ENCODE peak calls at places on chromosomes 16 and 17, in four cellular contexts. V is esophagus squamous epithelium, S is AG10803, Z is GM23338. I is an unnamed sample.

GRCh38 chr16:85436636-85437160 is 176.4 kb upstream of the GSE1 start:
- DNase-seq in S (no peak), Z (peak), V (no peak), I (no peak)

GRCh38 chr17:20074489-20074888 is 65.3 kb downstream of the SPECC1 start:
- DNase-seq in V (no peak), S (no peak), Z (no peak), I (no peak)

GRCh38 chr16:88871730-88872416 is 5.4 kb upstream of the PABPN1L start:
- DNase-seq in Z (no peak), V (no peak), S (no peak), I (no peak)

GRCh38 chr17:41959336-41960095 is 7.1 kb upstream of the CNP start:
- DNase-seq in Z (peak), V (no peak), S (peak), I (peak)

GRCh38 chr17:68353121-68353521 is 61.8 kb downstream of the ARSG start:
- DNase-seq in S (no peak), Z (no peak), V (no peak), I (no peak)

GRCh38 chr17:1126801-1127550 is 52.8 kb downstream of the ABR start:
- DNase-seq in V (no peak), Z (no peak), S (no peak), I (no peak)

GRCh38 chr17:7842950-7843535 is 9.0 kb downstream of the KDM6B start:
- DNase-seq in V (no peak), S (peak), Z (peak), I (peak)

GRCh38 chr17:56639517-56639916 is 46.0 kb downstream of the NOG start:
- DNase-seq in V (no peak), Z (no peak), S (no peak), I (no peak)

GRCh38 chr17:42683407-42684031 is 1.2 kb downstream of the CNTNAP1 start:
- DNase-seq in V (no peak), Z (peak), S (no peak), I (no peak)

GRCh38 chr17:40597168-40598020 is 32.1 kb upstream of the CCR7 start:
- DNase-seq in S (no peak), Z (no peak), V (no peak), I (no peak)

GRCh38 chr16:50152386-50152806 is 710 bp upstream of the TENT4B start:
- DNase-seq in Z (no peak), V (no peak), S (peak), I (no peak)

GRCh38 chr17:31605761-31606160 is 214.3 kb downstream of the RAB11FIP4 start:
- DNase-seq in V (no peak), Z (no peak), S (no peak), I (no peak)

GRCh38 chr17:77227461-77228223 is 86.9 kb downstream of the SEC14L1 start:
- DNase-seq in Z (no peak), V (no peak), S (no peak), I (no peak)

GRCh38 chr16:66910175-66910940 is 8.3 kb downstream of the CDH16 start:
- DNase-seq in V (no peak), Z (no peak), S (no peak), I (no peak)

GRCh38 chr17:2084129-2084765 is 29.3 kb downstream of the HIC1 start:
- DNase-seq in V (no peak), S (peak), Z (no peak), I (peak)

GRCh38 chr17:41654134-41654907 is 29.9 kb upstream of the KRT17 start:
- DNase-seq in Z (peak), V (no peak), S (no peak), I (no peak)

GRCh38 chr16:68737046-68737729 is at the start of gene CDH1:
- DNase-seq in V (no peak), Z (peak), S (no peak), I (no peak)

GRCh38 chr17:28811594-28812135 is 30.9 kb downstream of the FAM222B start:
- DNase-seq in S (peak), V (no peak), Z (peak), I (peak)

GRCh38 chr17:56185905-56186783 is 32.9 kb downstream of the ANKFN1 start:
- DNase-seq in Z (no peak), V (no peak), S (peak), I (peak)

GRCh38 chr17:4728124-4728523 is 3.1 kb upstream of the MED11 start:
- DNase-seq in S (no peak), Z (no peak), V (no peak), I (no peak)

GRCh38 chr17:7792611-7793010 is 41.4 kb upstream of the KDM6B start:
- DNase-seq in Z (no peak), V (no peak), S (no peak), I (no peak)

GRCh38 chr17:49285716-49286115 is 55.1 kb upstream of the PHOSPHO1 start:
- DNase-seq in S (no peak), Z (no peak), V (no peak), I (no peak)

GRCh38 chr17:72030067-72030899 is 90.5 kb upstream of the SOX9 start:
- DNase-seq in Z (peak), S (peak), V (no peak), I (peak)

GRCh38 chr16:21219551-21219950 is 8.2 kb upstream of the ZP2 start:
- DNase-seq in Z (no peak), S (no peak), V (no peak), I (no peak)

GRCh38 chr17:42653179-42654124 is 5.6 kb upstream of the TUBG2 start:
- DNase-seq in V (no peak), S (peak), Z (peak), I (peak)

GRCh38 chr16:49023095-49023494 is 258.5 kb downstream of the CBLN1 start:
- DNase-seq in Z (no peak), V (no peak), S (peak), I (peak)

GRCh38 chr16:68369168-68369567 is 58.3 kb downstream of the PRMT7 start:
- DNase-seq in S (no peak), V (no peak), Z (no peak), I (no peak)

GRCh38 chr17:81040791-81041337 is 5.9 kb downstream of the BAIAP2 start:
- DNase-seq in S (no peak), V (no peak), Z (peak), I (no peak)

GRCh38 chr17:38794221-38794620 is 5.1 kb downstream of the PIP4K2B start:
- DNase-seq in Z (no peak), V (no peak), S (no peak), I (no peak)

GRCh38 chr16:89473791-89474414 is 16.5 kb downstream of the ANKRD11 start:
- DNase-seq in V (no peak), Z (no peak), S (peak), I (peak)

GRCh38 chr17:27529230-27529796 is 73.1 kb downstream of the KSR1 start:
- DNase-seq in V (no peak), Z (no peak), S (no peak), I (no peak)

DNA sequence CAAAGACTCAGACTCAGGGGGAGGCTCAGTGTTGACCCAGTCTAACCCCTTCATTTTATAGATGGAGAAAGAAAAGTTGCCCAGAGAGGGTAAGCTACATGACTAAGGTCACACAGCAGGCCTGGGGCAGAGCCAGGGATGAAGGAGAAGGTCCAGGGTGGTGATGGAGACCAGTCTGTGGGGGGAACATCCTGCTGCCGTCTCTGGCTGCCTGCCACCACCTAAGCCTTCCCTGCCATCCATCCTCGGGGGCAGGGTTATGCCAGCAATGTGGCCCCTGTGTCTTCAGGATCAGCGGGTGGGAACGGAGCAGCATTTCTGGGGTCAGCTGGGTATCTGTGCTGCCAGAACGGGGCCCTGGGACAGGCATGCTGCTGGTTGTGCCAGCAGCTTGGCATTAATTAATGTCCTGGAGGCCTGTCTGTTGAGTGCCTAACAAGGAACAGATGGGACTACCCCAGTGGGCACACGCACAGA is 5.5 kb downstream of the DOK4 start:
- DNase-seq in S (no peak), Z (no peak), V (no peak), I (no peak)
- H3K4me3 ChIP-seq in S (no peak), Z (peak), V (no peak), I (no peak)

DNA sequence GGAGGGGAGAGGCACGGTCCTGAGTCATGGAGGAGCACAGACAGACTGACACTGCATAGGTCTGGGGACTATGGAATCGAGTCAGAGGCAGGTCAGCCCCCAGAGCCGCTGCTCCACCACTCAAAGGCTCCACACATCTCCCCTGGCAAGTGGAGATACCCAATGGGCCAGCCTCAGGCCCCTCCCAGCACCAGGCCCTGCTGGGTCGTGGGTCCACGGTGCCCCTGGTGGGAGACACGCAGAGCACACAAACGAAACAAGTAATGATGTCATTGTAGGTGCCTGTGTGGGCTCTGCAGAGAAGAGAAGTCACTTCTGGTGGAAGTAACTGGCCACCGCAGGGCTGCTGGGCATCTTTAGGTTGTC is 59.4 kb upstream of the ENPP7 start:
- DNase-seq in Z (no peak), S (no peak), V (no peak), I (no peak)
- TF ChIP-seq CTCF in Z (no peak), S (no peak), V (no peak), I (no peak)

GRCh38 chr16:12255919-12256665 is 279.6 kb downstream of the SNX29 start:
- DNase-seq in Z (no peak), S (no peak), V (no peak), I (no peak)
- H3K4me3 ChIP-seq in Z (no peak), S (no peak), V (no peak), I (no peak)

GRCh38 chr16:53504665-53505064 is 1.7 kb upstream of the AKTIP start:
- DNase-seq in V (no peak), Z (no peak), S (peak), I (peak)

GRCh38 chr16:53510704-53511070 is 7.7 kb upstream of the AKTIP start:
- DNase-seq in Z (no peak), S (no peak), V (no peak), I (no peak)

GRCh38 chr16:53509906-53510703 is 7.1 kb upstream of the AKTIP start:
- DNase-seq in Z (peak), S (peak), V (no peak), I (peak)

GRCh38 chr16:53506254-53506653 is 3.2 kb upstream of the AKTIP start:
- DNase-seq in V (no peak), Z (no peak), S (no peak), I (no peak)

GRCh38 chr16:53507464-53508180 is 4.6 kb upstream of the AKTIP start:
- DNase-seq in V (no peak), S (no peak), Z (no peak), I (no peak)
- TF ChIP-seq CTCF in V (no peak), S (no peak), Z (no peak), I (no peak)

GRCh38 chr16:11301645-11302513 is 20.7 kb upstream of the PRM1 start:
- DNase-seq in S (no peak), Z (no peak), V (no peak), I (no peak)
- H3K4me3 ChIP-seq in S (no peak), Z (no peak), V (no peak), I (no peak)

GRCh38 chr16:30449116-30449435 is 3.4 kb upstream of the SEPHS2 start:
- DNase-seq in S (no peak), V (no peak), Z (no peak), I (no peak)
- TF ChIP-seq CTCF in S (no peak), V (no peak), Z (no peak), I (no peak)

DNA sequence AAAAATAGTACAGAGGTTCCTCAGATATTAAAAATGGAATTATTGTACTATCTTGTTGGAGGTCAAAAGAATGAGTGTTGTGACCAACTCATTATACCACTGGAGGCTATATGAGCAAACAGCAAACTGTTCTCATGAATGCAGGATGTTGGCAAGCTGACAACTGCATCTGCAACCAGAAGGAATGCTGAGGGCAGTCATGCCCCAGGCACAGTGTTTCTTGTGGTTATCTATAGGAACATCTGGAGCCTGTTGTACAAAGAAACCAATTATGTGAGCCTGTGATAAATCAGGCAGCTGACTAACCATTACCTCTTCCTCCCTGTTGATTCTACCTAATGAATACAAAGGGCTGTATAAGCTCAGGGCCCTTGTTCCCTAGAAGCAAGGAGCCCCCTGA is 2057.1 kb downstream of the TP53TG3F start:
- DNase-seq in Z (no peak), S (no peak), V (no peak), I (no peak)
- H3K4me3 ChIP-seq in Z (no peak), S (no peak), V (no peak), I (no peak)

GRCh38 chr17:33980193-33980592 is 274.9 kb upstream of the CCL2 start:
- DNase-seq in S (no peak), V (no peak), Z (no peak), I (no peak)

GRCh38 chr17:33981713-33982601 is 273.1 kb upstream of the CCL2 start:
- DNase-seq in V (no peak), Z (no peak), S (no peak), I (no peak)

GRCh38 chr17:33986088-33986487 is 269.0 kb upstream of the CCL2 start:
- DNase-seq in S (no peak), V (no peak), Z (no peak), I (no peak)

GRCh38 chr17:33983824-33984574 is 271.1 kb upstream of the CCL2 start:
- DNase-seq in Z (no peak), V (no peak), S (no peak), I (no peak)

GRCh38 chr17:33982872-33983271 is 272.2 kb upstream of the CCL2 start:
- DNase-seq in V (no peak), S (no peak), Z (no peak), I (no peak)
- TF ChIP-seq CTCF in V (no peak), S (no peak), Z (no peak), I (no peak)

DNA sequence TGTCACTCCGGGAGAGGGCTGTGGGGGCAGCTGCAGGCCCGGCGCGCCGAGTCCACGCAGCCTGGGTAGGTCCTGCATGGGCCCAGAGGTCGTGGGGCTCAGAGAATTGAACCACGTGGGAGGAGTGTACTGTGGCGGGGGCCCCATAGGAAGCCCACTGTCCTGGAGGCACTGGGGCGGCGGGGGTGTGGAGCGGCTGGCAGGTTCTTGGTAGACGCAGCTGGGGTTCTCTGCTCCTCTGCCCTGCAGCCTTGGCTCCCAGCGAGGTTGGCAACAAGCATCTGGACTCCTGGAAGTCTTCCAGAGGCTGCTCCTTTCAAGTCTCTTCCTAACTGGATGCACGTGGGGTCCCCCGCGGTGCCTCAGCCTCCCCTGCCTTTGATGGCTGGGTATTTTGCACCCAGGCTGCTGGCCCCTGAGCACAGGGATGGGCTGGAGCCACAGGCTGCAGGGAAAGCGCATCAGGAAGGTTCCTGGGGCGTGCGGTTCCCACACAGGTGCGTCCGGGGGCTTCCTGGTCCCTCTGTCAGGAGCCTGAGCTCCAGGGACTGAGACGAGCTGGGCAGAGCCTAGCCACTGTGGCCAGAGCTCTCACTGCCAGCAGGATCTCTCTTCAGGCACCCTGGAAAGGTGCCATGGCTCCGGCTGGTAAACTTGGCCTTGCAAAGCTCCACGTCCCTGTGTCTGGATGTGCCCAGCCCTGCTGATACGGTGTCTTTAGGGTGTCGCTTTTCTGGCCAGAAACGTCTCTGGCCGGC is 9.3 kb downstream of the KCTD5 start:
- DNase-seq in Z (no peak), V (no peak), S (no peak), I (no peak)
- H3K4me3 ChIP-seq in Z (no peak), V (no peak), S (no peak), I (no peak)

GRCh38 chr16:2963074-2963610 is 933 bp upstream of the KREMEN2 start:
- DNase-seq in Z (no peak), V (no peak), S (no peak), I (no peak)

GRCh38 chr16:2962334-2963073 is 1.6 kb upstream of the KREMEN2 start:
- DNase-seq in Z (no peak), S (no peak), V (no peak), I (no peak)

GRCh38 chr16:2966043-2966802 is 2.1 kb downstream of the KREMEN2 start:
- DNase-seq in V (no peak), Z (no peak), S (no peak), I (no peak)

GRCh38 chr16:2963611-2964415 is at the start of gene KREMEN2:
- DNase-seq in Z (peak), V (no peak), S (no peak), I (no peak)

GRCh38 chr16:2964416-2965223 is 545 bp downstream of the KREMEN2 start:
- DNase-seq in Z (peak), V (no peak), S (no peak), I (no peak)
- TF ChIP-seq CTCF in Z (no peak), V (no peak), S (no peak), I (no peak)